ENCODE peak calls at places on chromosomes 7 and 10, in seven cellular contexts. One of them, this sample, is unnamed.
A peak's percentile ranks its signal among the peaks of the same experiment; 100 is the strongest.

GRCh38 chr7:148700693-148701092 is 2.0 kb downstream of the CUL1 start:
- DNase-seq in Calu3: peak; percentile 44
- DNase-seq in endodermal cell: no peak
- DNase-seq in RCC 7860: peak; percentile 33
- DNase-seq in heart right ventricle: no peak
- DNase-seq in NCI-H345: no peak
- DNase-seq in activated CD4-positive, CD25-positive, alpha-beta regulatory T cell: no peak
- DNase-seq in this sample: peak; percentile 68

GRCh38 chr10:21894648-21895342 is 108.7 kb downstream of the DNAJC1 start:
- DNase-seq in NCI-H345: no peak
- DNase-seq in Calu3: no peak
- DNase-seq in activated CD4-positive, CD25-positive, alpha-beta regulatory T cell: no peak
- DNase-seq in heart right ventricle: no peak
- DNase-seq in endodermal cell: no peak
- DNase-seq in RCC 7860: no peak
- DNase-seq in this sample: no peak

GRCh38 chr10:77082601-77083252 is 554.9 kb downstream of the KCNMA1 start:
- DNase-seq in activated CD4-positive, CD25-positive, alpha-beta regulatory T cell: no peak
- DNase-seq in endodermal cell: peak; percentile 92
- DNase-seq in RCC 7860: no peak
- DNase-seq in heart right ventricle: no peak
- DNase-seq in Calu3: peak; percentile 14
- DNase-seq in NCI-H345: no peak
- DNase-seq in this sample: no peak

GRCh38 chr7:151060113-151060415 is 675 bp downstream of the SLC4A2 start:
- DNase-seq in NCI-H345: no peak
- DNase-seq in RCC 7860: no peak
- DNase-seq in heart right ventricle: no peak
- DNase-seq in activated CD4-positive, CD25-positive, alpha-beta regulatory T cell: no peak
- DNase-seq in endodermal cell: peak; percentile 86
- DNase-seq in Calu3: no peak
- DNase-seq in this sample: no peak

GRCh38 chr10:3972460-3973366 is 187.7 kb upstream of the KLF6 start:
- DNase-seq in RCC 7860: no peak
- DNase-seq in endodermal cell: no peak
- DNase-seq in Calu3: no peak
- DNase-seq in heart right ventricle: no peak
- DNase-seq in NCI-H345: no peak
- DNase-seq in activated CD4-positive, CD25-positive, alpha-beta regulatory T cell: no peak
- DNase-seq in this sample: peak; percentile 2

GRCh38 chr10:71268751-71269150 is 50.3 kb upstream of the SLC29A3 start:
- DNase-seq in endodermal cell: no peak
- DNase-seq in activated CD4-positive, CD25-positive, alpha-beta regulatory T cell: no peak
- DNase-seq in heart right ventricle: peak; percentile 73
- DNase-seq in NCI-H345: no peak
- DNase-seq in Calu3: no peak
- DNase-seq in RCC 7860: no peak
- DNase-seq in this sample: no peak

GRCh38 chr10:20240643-20241042 is 424.4 kb downstream of the PLXDC2 start:
- DNase-seq in RCC 7860: no peak
- DNase-seq in NCI-H345: no peak
- DNase-seq in heart right ventricle: no peak
- DNase-seq in endodermal cell: no peak
- DNase-seq in activated CD4-positive, CD25-positive, alpha-beta regulatory T cell: no peak
- DNase-seq in Calu3: no peak
- DNase-seq in this sample: no peak

GRCh38 chr10:121188005-121188404 is 336.8 kb downstream of the WDR11 start:
- DNase-seq in heart right ventricle: no peak
- DNase-seq in endodermal cell: no peak
- DNase-seq in NCI-H345: no peak
- DNase-seq in activated CD4-positive, CD25-positive, alpha-beta regulatory T cell: no peak
- DNase-seq in Calu3: no peak
- DNase-seq in RCC 7860: no peak
- DNase-seq in this sample: peak; percentile 45

GRCh38 chr7:115005942-115006341 is 84.0 kb downstream of the MDFIC start:
- DNase-seq in NCI-H345: no peak
- DNase-seq in activated CD4-positive, CD25-positive, alpha-beta regulatory T cell: no peak
- DNase-seq in RCC 7860: no peak
- DNase-seq in Calu3: peak; percentile 19
- DNase-seq in endodermal cell: peak; percentile 84
- DNase-seq in heart right ventricle: no peak
- DNase-seq in this sample: no peak

GRCh38 chr7:130352335-130353074 is 7.9 kb downstream of the CPA5 start:
- DNase-seq in NCI-H345: peak; percentile 92
- DNase-seq in RCC 7860: no peak
- DNase-seq in endodermal cell: no peak
- DNase-seq in heart right ventricle: no peak
- DNase-seq in activated CD4-positive, CD25-positive, alpha-beta regulatory T cell: no peak
- DNase-seq in Calu3: no peak
- DNase-seq in this sample: peak; percentile 69

GRCh38 chr10:59360605-59361515 is 1.5 kb downstream of the FAM13C start:
- DNase-seq in endodermal cell: no peak
- DNase-seq in RCC 7860: no peak
- DNase-seq in heart right ventricle: no peak
- DNase-seq in Calu3: no peak
- DNase-seq in activated CD4-positive, CD25-positive, alpha-beta regulatory T cell: no peak
- DNase-seq in NCI-H345: no peak
- DNase-seq in this sample: no peak

GRCh38 chr7:27863866-27864265 is 123.9 kb downstream of the TAX1BP1 start:
- DNase-seq in Calu3: no peak
- DNase-seq in heart right ventricle: no peak
- DNase-seq in activated CD4-positive, CD25-positive, alpha-beta regulatory T cell: no peak
- DNase-seq in RCC 7860: peak; percentile 90
- DNase-seq in endodermal cell: peak; percentile 67
- DNase-seq in NCI-H345: no peak
- DNase-seq in this sample: no peak

GRCh38 chr10:44243851-44244502 is 140.9 kb downstream of the CXCL12 start:
- DNase-seq in RCC 7860: no peak
- DNase-seq in endodermal cell: no peak
- DNase-seq in heart right ventricle: no peak
- DNase-seq in activated CD4-positive, CD25-positive, alpha-beta regulatory T cell: no peak
- DNase-seq in Calu3: no peak
- DNase-seq in NCI-H345: no peak
- DNase-seq in this sample: no peak

GRCh38 chr10:24349379-24350110 is 140.6 kb downstream of the KIAA1217 start:
- DNase-seq in Calu3: no peak
- DNase-seq in NCI-H345: no peak
- DNase-seq in heart right ventricle: no peak
- DNase-seq in RCC 7860: no peak
- DNase-seq in activated CD4-positive, CD25-positive, alpha-beta regulatory T cell: no peak
- DNase-seq in endodermal cell: no peak
- DNase-seq in this sample: no peak

GRCh38 chr7:30595461-30596042 is 874 bp downstream of the GARS1 start:
- DNase-seq in activated CD4-positive, CD25-positive, alpha-beta regulatory T cell: no peak
- DNase-seq in heart right ventricle: no peak
- DNase-seq in endodermal cell: no peak
- DNase-seq in Calu3: no peak
- DNase-seq in NCI-H345: peak; percentile 13
- DNase-seq in RCC 7860: no peak
- DNase-seq in this sample: peak; percentile 36

GRCh38 chr7:127064-127598 is 65.2 kb upstream of the FAM20C start:
- DNase-seq in heart right ventricle: no peak
- DNase-seq in RCC 7860: no peak
- DNase-seq in NCI-H345: no peak
- DNase-seq in activated CD4-positive, CD25-positive, alpha-beta regulatory T cell: no peak
- DNase-seq in Calu3: no peak
- DNase-seq in endodermal cell: peak; percentile 37
- DNase-seq in this sample: no peak

GRCh38 chr10:63629363-63630084 is 108.3 kb downstream of the REEP3 start:
- DNase-seq in Calu3: peak; percentile 97
- DNase-seq in RCC 7860: peak; percentile 98
- DNase-seq in activated CD4-positive, CD25-positive, alpha-beta regulatory T cell: peak; percentile 48
- DNase-seq in NCI-H345: peak; percentile 79
- DNase-seq in heart right ventricle: peak; percentile 95
- DNase-seq in endodermal cell: peak; percentile 97
- DNase-seq in this sample: peak; percentile 93

GRCh38 chr10:5720182-5720581 is 35.5 kb downstream of the TASOR2 start:
- DNase-seq in RCC 7860: no peak
- DNase-seq in activated CD4-positive, CD25-positive, alpha-beta regulatory T cell: no peak
- DNase-seq in endodermal cell: no peak
- DNase-seq in NCI-H345: no peak
- DNase-seq in Calu3: no peak
- DNase-seq in heart right ventricle: no peak
- DNase-seq in this sample: no peak

GRCh38 chr7:33040803-33041516 is 21.6 kb downstream of the NT5C3A start:
- DNase-seq in endodermal cell: no peak
- DNase-seq in activated CD4-positive, CD25-positive, alpha-beta regulatory T cell: peak; percentile 8
- DNase-seq in NCI-H345: no peak
- DNase-seq in RCC 7860: peak; percentile 65
- DNase-seq in heart right ventricle: no peak
- DNase-seq in Calu3: peak; percentile 77
- DNase-seq in this sample: no peak

GRCh38 chr7:45080958-45081669 is 7.7 kb downstream of the NACAD start:
- DNase-seq in NCI-H345: no peak
- DNase-seq in activated CD4-positive, CD25-positive, alpha-beta regulatory T cell: no peak
- DNase-seq in RCC 7860: no peak
- DNase-seq in Calu3: no peak
- DNase-seq in heart right ventricle: no peak
- DNase-seq in endodermal cell: no peak
- DNase-seq in this sample: no peak

GRCh38 chr7:45680776-45681175 is 106.6 kb downstream of the ADCY1 start:
- DNase-seq in heart right ventricle: no peak
- DNase-seq in endodermal cell: peak; percentile 25
- DNase-seq in NCI-H345: no peak
- DNase-seq in Calu3: no peak
- DNase-seq in activated CD4-positive, CD25-positive, alpha-beta regulatory T cell: no peak
- DNase-seq in RCC 7860: no peak
- DNase-seq in this sample: no peak

GRCh38 chr10:29736325-29737208 is 101.8 kb upstream of the SVIL start:
- DNase-seq in endodermal cell: peak; percentile 88
- DNase-seq in activated CD4-positive, CD25-positive, alpha-beta regulatory T cell: no peak
- DNase-seq in RCC 7860: peak; percentile 33
- DNase-seq in Calu3: peak; percentile 83
- DNase-seq in NCI-H345: peak; percentile 68
- DNase-seq in heart right ventricle: peak; percentile 75
- DNase-seq in this sample: peak; percentile 48

GRCh38 chr10:80318742-80319141 is 29.3 kb upstream of the MAT1A start:
- DNase-seq in endodermal cell: no peak
- DNase-seq in RCC 7860: no peak
- DNase-seq in heart right ventricle: no peak
- DNase-seq in activated CD4-positive, CD25-positive, alpha-beta regulatory T cell: no peak
- DNase-seq in NCI-H345: no peak
- DNase-seq in Calu3: no peak
- DNase-seq in this sample: no peak

GRCh38 chr10:87092356-87092860 is 2.2 kb downstream of the GLUD1 start:
- DNase-seq in NCI-H345: no peak
- DNase-seq in heart right ventricle: no peak
- DNase-seq in Calu3: peak; percentile 6
- DNase-seq in RCC 7860: no peak
- DNase-seq in activated CD4-positive, CD25-positive, alpha-beta regulatory T cell: no peak
- DNase-seq in endodermal cell: no peak
- DNase-seq in this sample: no peak

GRCh38 chr10:18830277-18830676 is 171.0 kb downstream of the ARL5B start:
- DNase-seq in endodermal cell: no peak
- DNase-seq in heart right ventricle: no peak
- DNase-seq in NCI-H345: no peak
- DNase-seq in RCC 7860: no peak
- DNase-seq in Calu3: no peak
- DNase-seq in activated CD4-positive, CD25-positive, alpha-beta regulatory T cell: no peak
- DNase-seq in this sample: no peak

GRCh38 chr7:65239707-65240352 is 133.8 kb upstream of the ZNF92 start:
- DNase-seq in NCI-H345: peak; percentile 54
- DNase-seq in endodermal cell: peak; percentile 94
- DNase-seq in Calu3: peak; percentile 50
- DNase-seq in activated CD4-positive, CD25-positive, alpha-beta regulatory T cell: no peak
- DNase-seq in heart right ventricle: peak; percentile 29
- DNase-seq in RCC 7860: peak; percentile 40
- DNase-seq in this sample: peak; percentile 68

GRCh38 chr7:140330128-140330527 is 68.2 kb downstream of the SLC37A3 start:
- DNase-seq in RCC 7860: no peak
- DNase-seq in activated CD4-positive, CD25-positive, alpha-beta regulatory T cell: no peak
- DNase-seq in Calu3: no peak
- DNase-seq in NCI-H345: no peak
- DNase-seq in heart right ventricle: no peak
- DNase-seq in endodermal cell: no peak
- DNase-seq in this sample: no peak

GRCh38 chr10:70183304-70183703 is 13.0 kb upstream of the SAR1A start:
- DNase-seq in RCC 7860: no peak
- DNase-seq in Calu3: no peak
- DNase-seq in heart right ventricle: no peak
- DNase-seq in NCI-H345: no peak
- DNase-seq in activated CD4-positive, CD25-positive, alpha-beta regulatory T cell: no peak
- DNase-seq in endodermal cell: no peak
- DNase-seq in this sample: no peak

GRCh38 chr10:95588025-95588424 is 26.9 kb upstream of the SORBS1 start:
- DNase-seq in Calu3: no peak
- DNase-seq in NCI-H345: no peak
- DNase-seq in endodermal cell: no peak
- DNase-seq in heart right ventricle: no peak
- DNase-seq in RCC 7860: no peak
- DNase-seq in activated CD4-positive, CD25-positive, alpha-beta regulatory T cell: no peak
- DNase-seq in this sample: no peak

GRCh38 chr7:5422324-5423271 is 1.0 kb downstream of the TNRC18 start:
- DNase-seq in Calu3: peak; percentile 27
- DNase-seq in heart right ventricle: no peak
- DNase-seq in endodermal cell: peak; percentile 78
- DNase-seq in activated CD4-positive, CD25-positive, alpha-beta regulatory T cell: no peak
- DNase-seq in RCC 7860: no peak
- DNase-seq in NCI-H345: no peak
- DNase-seq in this sample: peak; percentile 52

GRCh38 chr10:1782841-1783240 is 45.5 kb upstream of the ADARB2 start:
- DNase-seq in activated CD4-positive, CD25-positive, alpha-beta regulatory T cell: no peak
- DNase-seq in Calu3: no peak
- DNase-seq in RCC 7860: no peak
- DNase-seq in heart right ventricle: no peak
- DNase-seq in endodermal cell: no peak
- DNase-seq in NCI-H345: no peak
- DNase-seq in this sample: no peak

GRCh38 chr10:96287392-96288105 is 16.2 kb upstream of the BLNK start:
- DNase-seq in activated CD4-positive, CD25-positive, alpha-beta regulatory T cell: no peak
- DNase-seq in heart right ventricle: no peak
- DNase-seq in RCC 7860: no peak
- DNase-seq in Calu3: no peak
- DNase-seq in NCI-H345: peak; percentile 2
- DNase-seq in endodermal cell: no peak
- DNase-seq in this sample: no peak

GRCh38 chr7:54397836-54398612 is 144.2 kb upstream of the VSTM2A start:
- DNase-seq in Calu3: no peak
- DNase-seq in endodermal cell: no peak
- DNase-seq in NCI-H345: no peak
- DNase-seq in activated CD4-positive, CD25-positive, alpha-beta regulatory T cell: no peak
- DNase-seq in RCC 7860: no peak
- DNase-seq in heart right ventricle: no peak
- DNase-seq in this sample: no peak

GRCh38 chr7:25795824-25796235 is 356.2 kb upstream of the NFE2L3 start:
- DNase-seq in NCI-H345: no peak
- DNase-seq in activated CD4-positive, CD25-positive, alpha-beta regulatory T cell: no peak
- DNase-seq in heart right ventricle: no peak
- DNase-seq in Calu3: no peak
- DNase-seq in endodermal cell: no peak
- DNase-seq in RCC 7860: no peak
- DNase-seq in this sample: no peak

GRCh38 chr7:48179631-48180030 is 8.4 kb downstream of the ABCA13 start:
- DNase-seq in heart right ventricle: no peak
- DNase-seq in RCC 7860: no peak
- DNase-seq in endodermal cell: no peak
- DNase-seq in Calu3: no peak
- DNase-seq in NCI-H345: no peak
- DNase-seq in activated CD4-positive, CD25-positive, alpha-beta regulatory T cell: no peak
- DNase-seq in this sample: no peak

GRCh38 chr7:111832159-111832558 is 269.9 kb upstream of the IMMP2L start:
- DNase-seq in RCC 7860: no peak
- DNase-seq in heart right ventricle: no peak
- DNase-seq in activated CD4-positive, CD25-positive, alpha-beta regulatory T cell: no peak
- DNase-seq in NCI-H345: no peak
- DNase-seq in Calu3: no peak
- DNase-seq in endodermal cell: no peak
- DNase-seq in this sample: no peak

GRCh38 chr10:83533290-83533689 is 606.0 kb upstream of the GHITM start:
- DNase-seq in RCC 7860: no peak
- DNase-seq in NCI-H345: no peak
- DNase-seq in activated CD4-positive, CD25-positive, alpha-beta regulatory T cell: no peak
- DNase-seq in endodermal cell: no peak
- DNase-seq in Calu3: no peak
- DNase-seq in heart right ventricle: no peak
- DNase-seq in this sample: no peak

GRCh38 chr10:65952086-65952485 is 973.8 kb upstream of the LRRTM3 start:
- DNase-seq in endodermal cell: no peak
- DNase-seq in RCC 7860: no peak
- DNase-seq in heart right ventricle: no peak
- DNase-seq in Calu3: no peak
- DNase-seq in NCI-H345: no peak
- DNase-seq in activated CD4-positive, CD25-positive, alpha-beta regulatory T cell: no peak
- DNase-seq in this sample: no peak

This sample was measured in SJCRH30.